ENCODE peak calls at places on chromosome 15, in eight cellular contexts. H, F, Y, G, C, S, U and E are unnamed samples.

GRCh38 chr15:98888839-98889479 is 118.6 kb downstream of the PGPEP1L start:
- DNase-seq in G (no peak), Y (no peak), F (no peak), S (no peak), H (peak), U (peak), C (peak), E (peak)

GRCh38 chr15:89132611-89133242 is 44.5 kb downstream of the ABHD2 start:
- DNase-seq in C (no peak), U (no peak), G (no peak), H (no peak), S (no peak), Y (no peak), F (no peak), E (no peak)

GRCh38 chr15:58530056-58530590 is 98.3 kb downstream of the LIPC start:
- DNase-seq in H (peak), C (no peak), G (no peak), S (no peak), F (no peak), Y (no peak), U (no peak), E (no peak)

GRCh38 chr15:38842991-38843610 is 278.5 kb upstream of the RASGRP1 start:
- DNase-seq in H (peak), S (no peak), C (peak), U (peak), G (no peak), F (no peak), Y (no peak), E (peak)

GRCh38 chr15:29268706-29269484 is 727 bp downstream of the NSMCE3 start:
- DNase-seq in S (peak), C (peak), G (peak), H (peak), U (peak), F (no peak), Y (no peak), E (peak)

GRCh38 chr15:64699767-64700388 is 75.5 kb downstream of the RBPMS2 start:
- DNase-seq in H (peak), F (no peak), C (peak), Y (no peak), U (peak), S (peak), G (peak), E (peak)

GRCh38 chr15:53072077-53072476 is 281.9 kb upstream of the ONECUT1 start:
- DNase-seq in S (no peak), C (peak), U (peak), H (peak), F (peak), G (no peak), Y (peak), E (no peak)

GRCh38 chr15:34125945-34126344 is 24.1 kb downstream of the PGBD4 start:
- DNase-seq in F (no peak), U (no peak), G (no peak), H (no peak), S (no peak), Y (no peak), C (no peak), E (peak)

GRCh38 chr15:20295238-20295811 is 246.3 kb downstream of the GOLGA6L6 start:
- DNase-seq in H (no peak), Y (no peak), G (no peak), U (no peak), C (no peak), F (no peak), S (no peak), E (no peak)

GRCh38 chr15:40932625-40933519 is 3.7 kb downstream of the DLL4 start:
- DNase-seq in H (no peak), Y (no peak), S (no peak), U (no peak), G (no peak), F (no peak), C (no peak), E (no peak)

GRCh38 chr15:40793216-40793989 is 13.5 kb upstream of the ZFYVE19 start:
- DNase-seq in G (no peak), C (peak), H (peak), Y (peak), S (no peak), U (peak), F (peak), E (peak)

GRCh38 chr15:41971089-41971892 is 1.1 kb downstream of the EHD4 start:
- DNase-seq in S (peak), F (peak), G (peak), U (peak), C (peak), H (peak), Y (no peak), E (peak)

GRCh38 chr15:64224508-64224907 is 61.7 kb upstream of the PPIB start:
- DNase-seq in G (no peak), F (no peak), C (peak), U (peak), S (no peak), Y (peak), H (peak), E (peak)

GRCh38 chr15:100569406-100569805 is 32.6 kb downstream of the LINS1 start:
- DNase-seq in F (no peak), G (no peak), S (no peak), Y (no peak), C (peak), H (no peak), U (no peak), E (peak)

GRCh38 chr15:80072285-80072684 is 12.8 kb downstream of the ZFAND6 start:
- DNase-seq in G (no peak), U (peak), Y (peak), H (peak), F (peak), S (no peak), C (peak), E (peak)

GRCh38 chr15:90914240-90915080 is 11.4 kb downstream of the MAN2A2 start:
- DNase-seq in H (no peak), S (no peak), G (peak), C (no peak), Y (no peak), U (no peak), F (no peak), E (no peak)

GRCh38 chr15:57827021-57827420 is 120.5 kb downstream of the POLR2M start:
- DNase-seq in G (no peak), F (no peak), H (no peak), C (no peak), Y (no peak), S (no peak), U (no peak), E (no peak)

GRCh38 chr15:35540885-35541284 is 5.1 kb downstream of the DPH6 start:
- DNase-seq in C (peak), Y (no peak), H (peak), S (no peak), F (no peak), G (no peak), U (peak), E (peak)

GRCh38 chr15:28896944-28897343 is 11.2 kb downstream of the APBA2 start:
- DNase-seq in S (no peak), Y (peak), C (peak), G (peak), F (no peak), H (peak), U (peak), E (peak)

GRCh38 chr15:39041979-39042485 is 477.4 kb upstream of the RASGRP1 start:
- DNase-seq in C (no peak), H (no peak), G (no peak), Y (no peak), S (no peak), U (no peak), F (no peak), E (no peak)

GRCh38 chr15:88382482-88382983 is 84.7 kb downstream of the MRPL46 start:
- DNase-seq in C (no peak), S (no peak), H (no peak), U (peak), G (no peak), Y (no peak), F (no peak), E (no peak)

GRCh38 chr15:64622410-64623260 is 152.8 kb downstream of the RBPMS2 start:
- DNase-seq in Y (no peak), S (no peak), C (no peak), F (no peak), U (no peak), H (no peak), G (no peak), E (no peak)

GRCh38 chr15:52095597-52096262 is 16.8 kb downstream of the BCL2L10 start:
- DNase-seq in Y (peak), G (no peak), S (no peak), C (peak), U (peak), F (no peak), H (peak), E (peak)

GRCh38 chr15:65796610-65797012 is 4.5 kb upstream of the DENND4A start:
- DNase-seq in G (no peak), C (peak), H (peak), F (no peak), Y (peak), U (peak), S (no peak), E (peak)

GRCh38 chr15:84082739-84083138 is 152.8 kb upstream of the GOLGA6L4 start:
- DNase-seq in U (peak), C (no peak), Y (peak), S (no peak), F (no peak), H (peak), G (no peak), E (no peak)

GRCh38 chr15:43538091-43538490 is 20.7 kb downstream of the MAP1A start:
- DNase-seq in U (no peak), C (no peak), F (no peak), S (no peak), Y (no peak), G (no peak), H (no peak), E (no peak)

GRCh38 chr15:73681856-73682596 is 2.2 kb upstream of the CD276 start:
- DNase-seq in C (no peak), F (no peak), U (no peak), Y (no peak), S (no peak), H (no peak), G (no peak), E (peak)

GRCh38 chr15:58543664-58544335 is 112.0 kb downstream of the LIPC start:
- DNase-seq in G (no peak), H (no peak), F (no peak), U (no peak), Y (no peak), S (no peak), C (no peak), E (no peak)

GRCh38 chr15:46442196-46442595 is 807.4 kb downstream of the SQOR start:
- DNase-seq in H (no peak), S (no peak), Y (no peak), U (no peak), G (no peak), F (no peak), C (no peak), E (peak)

GRCh38 chr15:51718199-51718598 is 19.3 kb downstream of the LYSMD2 start:
- DNase-seq in F (no peak), U (no peak), Y (no peak), G (no peak), S (no peak), H (no peak), C (no peak), E (no peak)

GRCh38 chr15:26634319-26634718 is 138.5 kb downstream of the GABRB3 start:
- DNase-seq in H (no peak), C (no peak), Y (no peak), F (no peak), S (no peak), G (no peak), U (no peak), E (no peak)

GRCh38 chr15:26632500-26632899 is 140.4 kb downstream of the GABRB3 start:
- DNase-seq in G (no peak), C (no peak), Y (no peak), H (no peak), S (no peak), F (no peak), U (no peak), E (no peak)

GRCh38 chr15:26630857-26631256 is 142.0 kb downstream of the GABRB3 start:
- DNase-seq in H (no peak), S (no peak), F (no peak), C (no peak), U (no peak), Y (no peak), G (no peak), E (no peak)

GRCh38 chr15:26628879-26629529 is 143.9 kb downstream of the GABRB3 start:
- DNase-seq in S (peak), F (no peak), C (peak), H (no peak), Y (peak), U (peak), G (peak), E (peak)

GRCh38 chr15:26631894-26632293 is 141.0 kb downstream of the GABRB3 start:
- DNase-seq in H (no peak), G (no peak), U (no peak), F (no peak), C (no peak), S (no peak), Y (no peak), E (no peak)
- TF ChIP-seq CTCF in H (no peak), G (no peak), U (no peak), F (no peak), C (no peak), S (no peak), Y (no peak), E (no peak)

DNA sequence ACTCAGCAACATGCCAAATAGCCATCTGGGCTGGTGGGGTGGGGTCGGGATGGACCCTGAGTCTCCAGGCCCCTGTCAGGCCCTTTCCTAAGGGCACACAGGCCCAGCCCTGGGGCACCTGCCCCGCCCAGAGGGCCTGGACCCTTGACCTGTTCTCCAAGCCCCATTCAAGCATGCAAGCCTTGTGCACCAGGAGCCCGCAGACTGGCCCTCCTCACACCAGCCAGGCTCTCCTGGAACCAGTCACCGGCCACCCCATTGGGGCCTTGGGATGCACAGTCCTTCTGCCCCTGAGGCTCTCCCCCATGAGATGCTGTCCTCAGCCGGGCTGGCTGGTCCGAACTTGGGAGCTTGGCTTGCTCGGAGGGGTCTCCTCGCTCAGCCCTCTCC is 20.6 kb upstream of the KLF13 start:
- DNase-seq in H (no peak), G (no peak), F (no peak), S (no peak), U (no peak), Y (no peak), C (no peak), E (no peak)
- H3K4me3 ChIP-seq in H (no peak), G (no peak), F (no peak), S (no peak), U (no peak), Y (no peak), C (no peak), E (no peak)

GRCh38 chr15:70632981-70633380 is 130.4 kb downstream of the UACA start:
- DNase-seq in C (no peak), G (no peak), Y (no peak), U (no peak), F (no peak), S (no peak), H (no peak), E (no peak)

GRCh38 chr15:70633394-70633793 is 130.0 kb downstream of the UACA start:
- DNase-seq in G (no peak), Y (no peak), U (peak), C (no peak), H (no peak), S (peak), F (no peak), E (no peak)

GRCh38 chr15:70632079-70632850 is 131.1 kb downstream of the UACA start:
- DNase-seq in H (no peak), S (no peak), U (no peak), Y (no peak), G (no peak), F (no peak), C (peak), E (no peak)

GRCh38 chr15:70635895-70636294 is 127.5 kb downstream of the UACA start:
- DNase-seq in S (no peak), F (no peak), H (no peak), U (no peak), Y (no peak), G (no peak), C (no peak), E (no peak)

GRCh38 chr15:70636540-70637165 is 126.7 kb downstream of the UACA start:
- DNase-seq in S (no peak), C (no peak), U (peak), G (no peak), F (peak), H (no peak), Y (no peak), E (no peak)
- TF ChIP-seq CTCF in S (peak), C (peak), U (peak), G (no peak), F (peak), H (peak), Y (peak), E (peak)

DNA sequence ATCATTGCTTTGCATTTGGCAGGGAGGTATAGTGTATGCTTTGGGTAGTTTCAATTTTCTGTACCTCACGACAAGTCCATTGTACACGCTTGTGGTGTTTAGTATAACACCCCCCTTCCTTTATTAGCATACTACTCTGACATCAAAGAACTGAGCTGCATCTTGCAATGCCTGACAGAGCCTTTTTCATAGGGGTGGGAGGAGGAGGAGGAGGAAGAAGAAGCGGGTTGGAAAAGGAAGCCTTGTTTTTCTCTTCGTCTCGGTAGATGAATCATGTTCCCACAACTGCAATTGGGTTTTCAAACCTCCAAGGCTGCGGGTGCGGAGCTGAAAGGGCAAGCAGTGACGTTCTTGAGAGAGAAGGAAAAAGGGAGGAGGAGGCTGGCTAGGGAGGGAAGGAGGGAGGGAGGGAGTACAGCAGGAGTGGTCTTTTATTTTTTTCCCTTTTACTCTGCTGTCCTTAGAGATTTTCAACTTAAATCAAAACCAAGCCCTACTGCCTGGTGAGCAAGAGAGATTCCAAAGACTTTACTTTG is 175.7 kb downstream of the KLHL25 start:
- DNase-seq in H (peak), G (no peak), F (no peak), Y (peak), S (peak), C (peak), U (peak), E (peak)
- H3K4me3 ChIP-seq in H (peak), G (peak), F (no peak), Y (peak), S (peak), C (peak), U (peak), E (peak)

GRCh38 chr15:78077053-78077859 is at the start of gene TBC1D2B:
- DNase-seq in U (peak), H (peak), S (peak), Y (no peak), C (peak), G (peak), F (no peak), E (peak)
- TF ChIP-seq CTCF in U (no peak), H (no peak), S (no peak), Y (no peak), C (peak), G (no peak), F (no peak), E (no peak)